ENCODE peak calls at places on chromosomes 12 and 14, in seven cellular contexts. B, W, X, J, D, R and T are unnamed samples.

GRCh38 chr12:122449317-122449716 is 26.8 kb upstream of the CLIP1 start:
- DNase-seq in R (peak; percentile 62), B (no peak), X (peak; percentile 87), D (peak; percentile 62), W (no peak), J (no peak), T (peak; percentile 51)

GRCh38 chr12:121968880-121969279 is 50.5 kb downstream of the CFAP251 start:
- DNase-seq in B (no peak), D (no peak), J (peak; percentile 24), R (no peak), X (no peak), W (no peak), T (no peak)

GRCh38 chr14:105861985-105862465 is 335.6 kb downstream of the TMEM121 start:
- DNase-seq in W (peak; percentile 5), B (no peak), D (no peak), J (peak; percentile 3), X (no peak), R (no peak), T (no peak)

GRCh38 chr12:17802657-17803641 is 287.0 kb downstream of the RERGL start:
- DNase-seq in X (no peak), W (no peak), R (no peak), B (no peak), D (peak; percentile 24), J (no peak), T (peak; percentile 16)

GRCh38 chr14:61690982-61691381 is 4.3 kb upstream of the HIF1A start:
- DNase-seq in J (no peak), X (peak; percentile 28), B (no peak), R (no peak), W (no peak), D (no peak), T (no peak)

GRCh38 chr14:81265641-81266169 is 44.9 kb upstream of the GTF2A1 start:
- DNase-seq in R (no peak), X (no peak), W (no peak), J (no peak), B (no peak), D (no peak), T (no peak)

GRCh38 chr12:71799105-71799504 is 40.5 kb upstream of the TBC1D15 start:
- DNase-seq in W (no peak), B (no peak), J (no peak), X (peak; percentile 6), D (no peak), R (no peak), T (no peak)

GRCh38 chr14:72416081-72416849 is 477.6 kb downstream of the DPF3 start:
- DNase-seq in J (no peak), W (no peak), B (no peak), X (no peak), D (no peak), R (no peak), T (no peak)

GRCh38 chr12:105840384-105840783 is 298.4 kb downstream of the NUAK1 start:
- DNase-seq in J (no peak), R (no peak), D (no peak), W (no peak), X (no peak), B (no peak), T (no peak)

GRCh38 chr12:12474471-12474928 is 88.2 kb downstream of the DUSP16 start:
- DNase-seq in X (no peak), W (no peak), B (no peak), J (no peak), R (no peak), D (no peak), T (no peak)

GRCh38 chr12:50665170-50665569 is 98.7 kb upstream of the ATF1 start:
- DNase-seq in D (no peak), B (no peak), X (no peak), J (no peak), R (no peak), W (no peak), T (no peak)

GRCh38 chr14:99745307-99745951 is 47.8 kb upstream of the EML1 start:
- DNase-seq in B (no peak), D (no peak), R (no peak), J (no peak), W (no peak), X (no peak), T (no peak)

GRCh38 chr14:67538501-67538900 is 5.4 kb downstream of the PLEKHH1 start:
- DNase-seq in J (no peak), D (no peak), X (no peak), R (no peak), B (no peak), W (no peak), T (peak; percentile 69)

GRCh38 chr14:76056128-76056527 is 70.6 kb downstream of the IFT43 start:
- DNase-seq in D (no peak), B (no peak), R (no peak), J (no peak), W (no peak), X (peak; percentile 14), T (no peak)

GRCh38 chr12:11650279-11650696 is 814 bp downstream of the ETV6 start:
- DNase-seq in B (peak; percentile 47), D (no peak), R (no peak), W (peak; percentile 57), J (peak; percentile 26), X (no peak), T (no peak)

GRCh38 chr12:117333331-117334000 is 28.0 kb downstream of the NOS1 start:
- DNase-seq in X (no peak), R (no peak), D (no peak), B (no peak), W (no peak), J (no peak), T (no peak)

GRCh38 chr12:19846561-19846960 is 407.3 kb downstream of the AEBP2 start:
- DNase-seq in J (no peak), B (no peak), D (no peak), X (peak; percentile 78), W (no peak), R (no peak), T (no peak)

GRCh38 chr12:68800294-68800693 is 7.7 kb upstream of the MDM2 start:
- DNase-seq in J (no peak), B (no peak), W (peak; percentile 34), D (no peak), R (no peak), X (no peak), T (no peak)

GRCh38 chr12:83128529-83128928 is 441.8 kb downstream of the TMTC2 start:
- DNase-seq in B (no peak), X (peak; percentile 49), R (no peak), J (no peak), D (no peak), W (no peak), T (no peak)

GRCh38 chr14:96614528-96614927 is 112.3 kb downstream of the PAPOLA start:
- DNase-seq in W (no peak), J (no peak), R (no peak), B (no peak), D (no peak), X (no peak), T (no peak)

GRCh38 chr14:100709252-100709955 is 17.3 kb upstream of the DLK1 start:
- DNase-seq in R (no peak), J (peak; percentile 39), W (no peak), D (no peak), B (no peak), X (peak; percentile 54), T (no peak)

GRCh38 chr14:67941456-67942018 is 122.0 kb downstream of the RAD51B start:
- DNase-seq in W (no peak), R (no peak), X (peak; percentile 62), J (no peak), B (no peak), D (no peak), T (no peak)

GRCh38 chr14:29321646-29322045 is 555.1 kb downstream of the FOXG1 start:
- DNase-seq in X (peak; percentile 56), W (no peak), D (no peak), B (no peak), R (no peak), J (no peak), T (peak; percentile 25)

GRCh38 chr12:69966839-69967238 is 141.8 kb downstream of the MYRFL start:
- DNase-seq in D (no peak), X (peak; percentile 33), B (no peak), R (peak; percentile 18), W (no peak), J (no peak), T (no peak)

GRCh38 chr14:90556050-90556477 is 159.2 kb downstream of the CALM1 start:
- DNase-seq in W (no peak), D (no peak), B (no peak), X (no peak), R (no peak), J (peak; percentile 59), T (no peak)

GRCh38 chr12:106974525-106974924 is 12.4 kb downstream of the MTERF2 start:
- DNase-seq in R (no peak), J (no peak), W (no peak), D (no peak), B (no peak), X (no peak), T (no peak)

GRCh38 chr12:125983094-125983783 is 918.0 kb downstream of the AACS start:
- DNase-seq in R (no peak), B (peak; percentile 16), W (peak; percentile 85), J (no peak), D (peak; percentile 89), X (no peak), T (no peak)

GRCh38 chr12:101172316-101172715 is 37.7 kb downstream of the SLC5A8 start:
- DNase-seq in B (no peak), D (peak; percentile 36), W (no peak), X (no peak), J (no peak), R (no peak), T (no peak)

GRCh38 chr14:69289811-69290520 is 30.0 kb downstream of the GALNT16 start:
- DNase-seq in D (no peak), J (no peak), R (no peak), X (no peak), B (no peak), W (no peak), T (no peak)

GRCh38 chr12:116516657-116517056 is 42.5 kb upstream of the MAP1LC3B2 start:
- DNase-seq in J (no peak), R (no peak), W (no peak), X (no peak), B (no peak), D (no peak), T (no peak)

GRCh38 chr14:102088012-102088792 is 1.4 kb upstream of the HSP90AA1 start:
- DNase-seq in X (peak; percentile 32), W (peak; percentile 64), D (no peak), R (no peak), B (peak; percentile 46), J (peak; percentile 58), T (no peak)
- H3K4me3 ChIP-seq in X (peak overlapping the region; percentile 25), W (peak overlapping the region; percentile 93), D (peak overlapping the region; percentile 83), R (peak overlapping the region; percentile 85), B (peak overlapping the region; percentile 64), J (peak overlapping the region; percentile 92), T (peak overlapping the region; percentile 40)

GRCh38 chr12:49031573-49032161 is 13.1 kb upstream of the PRKAG1 start:
- DNase-seq in X (no peak), D (peak; percentile 32), J (no peak), W (no peak), R (no peak), B (no peak), T (no peak)
- TF ChIP-seq CTCF in X (no peak), D (no peak), J (no peak), W (no peak), R (no peak), B (no peak), T (no peak)

GRCh38 chr12:47209014-47209413 is 129.3 kb upstream of the AMIGO2 start:
- DNase-seq in X (no peak), W (no peak), R (no peak), B (no peak), J (no peak), D (no peak), T (no peak)
- H3K4me3 ChIP-seq in X (no peak overlapping the region), W (no peak overlapping the region), R (no peak overlapping the region), B (no peak overlapping the region), J (no peak overlapping the region), D (no peak overlapping the region), T (no peak overlapping the region)

GRCh38 chr14:23351681-23352505 is 794 bp downstream of the SLC22A17 start:
- DNase-seq in R (no peak), W (no peak), D (no peak), J (no peak), X (no peak), B (no peak), T (no peak)
- TF ChIP-seq CTCF in R (no peak), W (no peak), D (no peak), J (no peak), X (no peak), B (no peak), T (no peak)